ENCODE peak calls at places on chromosomes 1 and 21, in nine cellular contexts. One of them, this sample, is unnamed.

GRCh38 chr21:23478381-23478780 is 2128.9 kb downstream of the MRPL39 start:
- DNase-seq in glutamatergic neuron: no peak
- DNase-seq in K562: no peak
- DNase-seq in effector memory CD4-positive, alpha-beta T cell: no peak
- DNase-seq in type B pancreatic cell: no peak
- DNase-seq in AG09319: no peak
- DNase-seq in stimulated activated CD8-positive, alpha-beta memory T cell treated with anti-CD3 and anti-CD28 coated beads, Interleukin-15, amount 100 ng/mL, for 24 hours: no peak
- DNase-seq in left lobe of liver: no peak
- DNase-seq in cardiac fibroblast: no peak
- DNase-seq in this sample: no peak

GRCh38 chr1:118884946-118885345 is 103.2 kb downstream of the TBX15 start:
- DNase-seq in glutamatergic neuron: no peak
- DNase-seq in K562: no peak
- DNase-seq in effector memory CD4-positive, alpha-beta T cell: no peak
- DNase-seq in type B pancreatic cell: no peak
- DNase-seq in AG09319: no peak
- DNase-seq in stimulated activated CD8-positive, alpha-beta memory T cell treated with anti-CD3 and anti-CD28 coated beads, Interleukin-15, amount 100 ng/mL, for 24 hours: no peak
- DNase-seq in left lobe of liver: no peak
- DNase-seq in cardiac fibroblast: no peak
- DNase-seq in this sample: no peak

GRCh38 chr1:177737456-177737855 is 232.4 kb downstream of the SEC16B start:
- DNase-seq in glutamatergic neuron: no peak
- DNase-seq in K562: no peak
- DNase-seq in effector memory CD4-positive, alpha-beta T cell: no peak
- DNase-seq in type B pancreatic cell: no peak
- DNase-seq in AG09319: no peak
- DNase-seq in stimulated activated CD8-positive, alpha-beta memory T cell treated with anti-CD3 and anti-CD28 coated beads, Interleukin-15, amount 100 ng/mL, for 24 hours: no peak
- DNase-seq in left lobe of liver: no peak
- DNase-seq in cardiac fibroblast: no peak
- DNase-seq in this sample: no peak

GRCh38 chr1:62309906-62310305 is 9.3 kb downstream of the KANK4 start:
- DNase-seq in glutamatergic neuron: no peak
- DNase-seq in K562: no peak
- DNase-seq in effector memory CD4-positive, alpha-beta T cell: no peak
- DNase-seq in type B pancreatic cell: no peak
- DNase-seq in AG09319: no peak
- DNase-seq in stimulated activated CD8-positive, alpha-beta memory T cell treated with anti-CD3 and anti-CD28 coated beads, Interleukin-15, amount 100 ng/mL, for 24 hours: no peak
- DNase-seq in left lobe of liver: no peak
- DNase-seq in cardiac fibroblast: no peak
- DNase-seq in this sample: no peak

GRCh38 chr1:209207701-209208286 is 375.7 kb upstream of the CAMK1G start:
- DNase-seq in glutamatergic neuron: peak
- DNase-seq in K562: peak
- DNase-seq in effector memory CD4-positive, alpha-beta T cell: no peak
- DNase-seq in type B pancreatic cell: peak
- DNase-seq in AG09319: peak
- DNase-seq in stimulated activated CD8-positive, alpha-beta memory T cell treated with anti-CD3 and anti-CD28 coated beads, Interleukin-15, amount 100 ng/mL, for 24 hours: peak
- DNase-seq in left lobe of liver: peak
- DNase-seq in cardiac fibroblast: peak
- DNase-seq in this sample: peak

GRCh38 chr1:248849152-248849551 is 9.7 kb downstream of the ZNF692 start:
- DNase-seq in glutamatergic neuron: no peak
- DNase-seq in K562: no peak
- DNase-seq in effector memory CD4-positive, alpha-beta T cell: no peak
- DNase-seq in type B pancreatic cell: peak
- DNase-seq in AG09319: no peak
- DNase-seq in stimulated activated CD8-positive, alpha-beta memory T cell treated with anti-CD3 and anti-CD28 coated beads, Interleukin-15, amount 100 ng/mL, for 24 hours: no peak
- DNase-seq in left lobe of liver: no peak
- DNase-seq in cardiac fibroblast: no peak
- DNase-seq in this sample: no peak

GRCh38 chr1:48674641-48675040 is 102.0 kb downstream of the BEND5 start:
- DNase-seq in glutamatergic neuron: no peak
- DNase-seq in K562: no peak
- DNase-seq in effector memory CD4-positive, alpha-beta T cell: no peak
- DNase-seq in type B pancreatic cell: no peak
- DNase-seq in AG09319: no peak
- DNase-seq in stimulated activated CD8-positive, alpha-beta memory T cell treated with anti-CD3 and anti-CD28 coated beads, Interleukin-15, amount 100 ng/mL, for 24 hours: no peak
- DNase-seq in left lobe of liver: no peak
- DNase-seq in cardiac fibroblast: peak
- DNase-seq in this sample: no peak

GRCh38 chr21:15434185-15434905 is 295.4 kb upstream of the USP25 start:
- DNase-seq in glutamatergic neuron: no peak
- DNase-seq in K562: no peak
- DNase-seq in effector memory CD4-positive, alpha-beta T cell: no peak
- DNase-seq in type B pancreatic cell: no peak
- DNase-seq in AG09319: no peak
- DNase-seq in stimulated activated CD8-positive, alpha-beta memory T cell treated with anti-CD3 and anti-CD28 coated beads, Interleukin-15, amount 100 ng/mL, for 24 hours: no peak
- DNase-seq in left lobe of liver: no peak
- DNase-seq in cardiac fibroblast: no peak
- DNase-seq in this sample: no peak

GRCh38 chr1:36751525-36751924 is 268.8 kb upstream of the CSF3R start:
- DNase-seq in glutamatergic neuron: no peak
- DNase-seq in K562: no peak
- DNase-seq in effector memory CD4-positive, alpha-beta T cell: no peak
- DNase-seq in type B pancreatic cell: no peak
- DNase-seq in AG09319: no peak
- DNase-seq in stimulated activated CD8-positive, alpha-beta memory T cell treated with anti-CD3 and anti-CD28 coated beads, Interleukin-15, amount 100 ng/mL, for 24 hours: no peak
- DNase-seq in left lobe of liver: no peak
- DNase-seq in cardiac fibroblast: no peak
- DNase-seq in this sample: no peak

GRCh38 chr1:28518745-28519341 is 13.0 kb downstream of the RCC1 start:
- DNase-seq in glutamatergic neuron: no peak
- DNase-seq in K562: peak
- DNase-seq in effector memory CD4-positive, alpha-beta T cell: no peak
- DNase-seq in type B pancreatic cell: no peak
- DNase-seq in AG09319: no peak
- DNase-seq in stimulated activated CD8-positive, alpha-beta memory T cell treated with anti-CD3 and anti-CD28 coated beads, Interleukin-15, amount 100 ng/mL, for 24 hours: no peak
- DNase-seq in left lobe of liver: peak
- DNase-seq in cardiac fibroblast: peak
- DNase-seq in this sample: peak

GRCh38 chr1:227730630-227731151 is 4.4 kb downstream of the JMJD4 start:
- DNase-seq in glutamatergic neuron: no peak
- DNase-seq in K562: no peak
- DNase-seq in effector memory CD4-positive, alpha-beta T cell: no peak
- DNase-seq in type B pancreatic cell: no peak
- DNase-seq in AG09319: no peak
- DNase-seq in stimulated activated CD8-positive, alpha-beta memory T cell treated with anti-CD3 and anti-CD28 coated beads, Interleukin-15, amount 100 ng/mL, for 24 hours: no peak
- DNase-seq in left lobe of liver: peak
- DNase-seq in cardiac fibroblast: no peak
- DNase-seq in this sample: no peak

This sample was measured in erythroblast.